ENCODE peak calls at places on chromosomes 16 and 17, in five cellular contexts. M is stimulated activated CD8-positive, alpha-beta memory T cell treated with anti-CD3 and anti-CD28 coated beads, Interleukin-7, amount 100 ng/mL, for 1 hour; T is KG1; J is lower leg skin; V is GM13976. G is an unnamed sample.

GRCh38 chr16:28000314-28000713 is 63.2 kb downstream of the GSG1L start:
- DNase-seq in M (no peak), J (no peak), V (no peak), T (no peak), G (no peak)

GRCh38 chr16:27289669-27290068 is 21.1 kb upstream of the NSMCE1 start:
- DNase-seq in M (no peak), V (no peak), T (no peak), J (peak; percentile 4), G (no peak)

GRCh38 chr17:40526668-40527067 is 25.2 kb upstream of the TNS4 start:
- DNase-seq in M (no peak), V (no peak), T (no peak), J (no peak), G (no peak)

GRCh38 chr16:73289232-73289631 is 241.3 kb upstream of the ZFHX3 start:
- DNase-seq in V (peak; percentile 62), T (no peak), M (no peak), J (no peak), G (no peak)

GRCh38 chr17:30091166-30091670 is 25.4 kb upstream of the NSRP1 start:
- DNase-seq in J (no peak), M (no peak), V (no peak), T (no peak), G (no peak)

GRCh38 chr17:14699569-14700190 is 398.8 kb downstream of the HS3ST3B1 start:
- DNase-seq in M (no peak), V (no peak), T (no peak), J (no peak), G (no peak)

GRCh38 chr16:4114257-4115208 is 1.7 kb downstream of the ADCY9 start:
- DNase-seq in V (no peak), T (no peak), J (no peak), M (no peak), G (no peak)

GRCh38 chr17:28570716-28571254 is 539 bp downstream of the PIGS start:
- DNase-seq in J (no peak), T (no peak), M (no peak), V (peak; percentile 65), G (no peak)

GRCh38 chr17:497587-498034 is 145.0 kb upstream of the RPH3AL start:
- DNase-seq in J (no peak), V (no peak), M (no peak), T (no peak), G (no peak)

GRCh38 chr17:40901981-40902862 is 17.2 kb upstream of the KRT20 start:
- DNase-seq in T (no peak), M (no peak), V (no peak), J (no peak), G (no peak)

GRCh38 chr17:62750502-62751349 is 57.4 kb downstream of the MARCHF10 start:
- DNase-seq in T (no peak), M (no peak), V (no peak), J (no peak), G (no peak)

GRCh38 chr17:51508048-51508447 is 247.7 kb downstream of the UTP18 start:
- DNase-seq in V (no peak), T (no peak), J (no peak), M (no peak), G (no peak)

GRCh38 chr16:67672739-67673662 is 6.4 kb downstream of the C16orf86 start:
- DNase-seq in M (no peak), V (peak; percentile 88), T (peak; percentile 19), J (peak; percentile 59), G (peak; percentile 81)

GRCh38 chr17:42581744-42582270 is 4.3 kb upstream of the PSMC3IP start:
- DNase-seq in V (no peak), J (no peak), T (no peak), M (no peak), G (no peak)

GRCh38 chr17:60554377-60554788 is 28.3 kb upstream of the APPBP2 start:
- DNase-seq in M (no peak), T (no peak), J (no peak), V (no peak), G (no peak)

GRCh38 chr17:47948706-47949196 is 7.4 kb downstream of the PNPO start:
- DNase-seq in M (no peak), T (no peak), J (no peak), V (no peak), G (no peak)

GRCh38 chr17:44733753-44734152 is 25.0 kb upstream of the ADAM11 start:
- DNase-seq in M (no peak), T (no peak), V (no peak), J (no peak), G (no peak)

GRCh38 chr16:76370344-76370743 is 93.1 kb downstream of the CNTNAP4 start:
- DNase-seq in M (no peak), J (no peak), T (no peak), V (no peak), G (no peak)

GRCh38 chr17:81302861-81303326 is 7.8 kb upstream of the SLC38A10 start:
- DNase-seq in T (no peak), M (no peak), V (no peak), J (no peak), G (no peak)

GRCh38 chr17:48499248-48499647 is 31.6 kb downstream of the HOXB1 start:
- DNase-seq in M (no peak), T (no peak), V (no peak), J (no peak), G (no peak)

GRCh38 chr17:17129466-17129865 is 76.7 kb downstream of the PLD6 start:
- DNase-seq in T (no peak), V (no peak), J (no peak), M (no peak), G (no peak)

GRCh38 chr17:66260688-66261087 is 31.5 kb upstream of the APOH start:
- DNase-seq in T (no peak), M (no peak), V (no peak), J (no peak), G (no peak)

GRCh38 chr16:69083306-69083941 is 22.0 kb upstream of the HAS3 start:
- DNase-seq in V (no peak), J (no peak), M (no peak), T (no peak), G (no peak)

GRCh38 chr17:44877121-44877520 is 22.1 kb downstream of the EFTUD2 start:
- DNase-seq in J (no peak), V (no peak), M (no peak), T (no peak), G (no peak)

GRCh38 chr16:53809088-53809951 is 105.4 kb downstream of the FTO start:
- DNase-seq in V (no peak), J (no peak), M (no peak), T (no peak), G (no peak)

GRCh38 chr17:72116692-72117469 is 3.9 kb upstream of the SOX9 start:
- DNase-seq in J (no peak), V (peak; percentile 35), T (no peak), M (no peak), G (no peak)

GRCh38 chr17:61305024-61305423 is 94.6 kb upstream of the TBX2 start:
- DNase-seq in M (no peak), T (no peak), J (no peak), V (no peak), G (peak; percentile 22)

GRCh38 chr17:50129946-50130777 is at the start of gene SAMD14:
- DNase-seq in T (no peak), M (no peak), V (peak; percentile 81), J (no peak), G (no peak)

GRCh38 chr16:59729613-59730012 is 995.5 kb upstream of the GOT2 start:
- DNase-seq in T (no peak), V (no peak), J (no peak), M (no peak), G (no peak)

G was measured in vagina.